ENCODE peak calls at places on chromosomes 11 and 22, in nine cellular contexts. C is WTC11, M is right lobe of liver, H is GM12865, W is right atrium auricular region, L is A549, Z is pancreas, R is neural crest cell, V is stomach. F is an unnamed sample.

GRCh38 chr22:41447435-41448188 is 1.0 kb upstream of the TOB2 start:
- DNase-seq in L (peak; percentile 60), W (peak; percentile 67), Z (peak; percentile 75), M (peak; percentile 81), R (peak; percentile 66), V (peak; percentile 74), H (peak; percentile 73), C (peak; percentile 72), F (peak; percentile 65)

GRCh38 chr11:43681543-43681942 is 1.0 kb downstream of the HSD17B12 start:
- DNase-seq in M (no peak), Z (no peak), L (peak; percentile 40), V (no peak), C (no peak), R (no peak), H (no peak), W (no peak), F (no peak)

GRCh38 chr11:129317564-129317963 is 58.1 kb upstream of the BARX2 start:
- DNase-seq in M (no peak), R (no peak), V (no peak), L (no peak), W (no peak), C (no peak), H (no peak), Z (no peak), F (no peak)

GRCh38 chr22:23305321-23305910 is 125.1 kb downstream of the BCR start:
- DNase-seq in M (peak; percentile 44), V (no peak), L (no peak), Z (no peak), R (no peak), C (no peak), W (no peak), H (no peak), F (no peak)

GRCh38 chr11:111561801-111562325 is 21.3 kb downstream of the LAYN start:
- DNase-seq in H (no peak), R (no peak), Z (no peak), M (no peak), L (peak; percentile 45), C (no peak), W (no peak), V (no peak), F (no peak)

GRCh38 chr22:49951986-49952896 is 8.3 kb upstream of the PIM3 start:
- DNase-seq in R (no peak), M (no peak), C (no peak), H (no peak), V (no peak), W (no peak), L (peak; percentile 58), Z (peak; percentile 67), F (peak; percentile 73)

GRCh38 chr11:32006799-32007388 is 84.0 kb upstream of the RCN1 start:
- DNase-seq in M (no peak), L (peak; percentile 46), W (no peak), R (peak; percentile 16), C (peak; percentile 18), V (no peak), H (peak; percentile 62), Z (no peak), F (no peak)

GRCh38 chr11:2825261-2825885 is 60.2 kb downstream of the CDKN1C start:
- DNase-seq in L (no peak), V (peak; percentile 56), Z (peak; percentile 72), H (no peak), W (peak; percentile 91), C (no peak), M (no peak), R (no peak), F (no peak)

GRCh38 chr22:21989049-21989448 is 6.5 kb upstream of the TOP3B start:
- DNase-seq in V (no peak), M (no peak), H (no peak), C (no peak), W (no peak), L (no peak), R (no peak), Z (no peak), F (no peak)

GRCh38 chr22:44628856-44629255 is 73.1 kb upstream of the PRR5 start:
- DNase-seq in W (no peak), H (no peak), R (no peak), Z (no peak), C (no peak), L (no peak), V (no peak), M (no peak), F (no peak)

GRCh38 chr11:10568486-10568941 is at the start of gene LYVE1:
- DNase-seq in W (peak; percentile 66), C (no peak), R (no peak), M (no peak), L (no peak), H (no peak), V (no peak), Z (no peak), F (no peak)

GRCh38 chr11:37449146-37449545 is 851.1 kb upstream of the RAG2 start:
- DNase-seq in Z (no peak), V (no peak), W (no peak), L (peak; percentile 6), M (peak; percentile 62), R (no peak), C (no peak), H (peak; percentile 28), F (no peak)

GRCh38 chr11:92811341-92811740 is 158.1 kb upstream of the MTNR1B start:
- DNase-seq in R (no peak), W (no peak), M (no peak), L (no peak), H (no peak), C (no peak), V (no peak), Z (no peak), F (no peak)

GRCh38 chr11:9001736-9002135 is 2.1 kb downstream of the NRIP3 start:
- DNase-seq in V (no peak), H (no peak), W (no peak), L (no peak), M (no peak), C (no peak), R (no peak), Z (no peak), F (no peak)

GRCh38 chr11:61026121-61027031 is 54.9 kb downstream of the CD6 start:
- DNase-seq in M (no peak), H (no peak), R (no peak), C (no peak), V (no peak), L (no peak), Z (no peak), W (no peak), F (no peak)

GRCh38 chr22:44963055-44963454 is 46.8 kb downstream of the PHF21B start:
- DNase-seq in H (no peak), V (no peak), W (no peak), M (no peak), L (no peak), R (no peak), Z (no peak), C (no peak), F (no peak)

GRCh38 chr11:11876458-11876857 is 34.7 kb downstream of the USP47 start:
- DNase-seq in L (peak; percentile 40), V (no peak), M (no peak), W (no peak), R (no peak), H (no peak), C (no peak), Z (no peak), F (no peak)
- TF ChIP-seq CTCF in L (peak; percentile 25), V (no peak), M (no peak), W (no peak), R (peak; percentile 39), H (no peak), C (no peak), Z (no peak), F (no peak)

DNA sequence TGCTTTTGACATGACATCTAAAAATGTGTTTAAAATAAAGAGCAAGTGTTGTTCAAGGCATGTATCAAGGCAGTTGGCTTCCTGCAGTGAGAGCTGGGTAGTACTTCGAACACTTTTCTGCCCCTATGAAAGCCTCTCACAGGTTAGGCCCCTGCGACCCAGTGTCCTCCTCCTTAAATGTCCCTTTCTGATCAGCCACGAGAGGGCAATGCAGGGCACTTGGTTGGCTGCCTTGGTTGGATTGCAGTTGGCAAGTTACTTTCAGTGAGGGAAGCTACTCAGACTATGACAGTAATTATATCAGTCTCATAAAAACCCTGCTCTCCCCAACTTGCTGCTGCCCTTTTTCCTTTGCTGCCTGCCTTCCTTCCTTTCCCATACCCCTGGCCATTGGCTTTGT is 743.8 kb downstream of the NTM start:
- DNase-seq in M (peak; percentile 46), V (peak; percentile 46), Z (no peak), C (peak; percentile 72), L (peak; percentile 6), H (peak; percentile 48), W (no peak), R (peak; percentile 26), F (no peak)
- TF ChIP-seq CTCF in M (peak; percentile 70), V (no peak), Z (peak; percentile 32), C (no peak), L (no peak), H (peak; percentile 42), W (peak; percentile 66), R (peak; percentile 59), F (no peak)

GRCh38 chr11:121132211-121132976 is 31.4 kb downstream of the TECTA start:
- DNase-seq in R (no peak), M (no peak), V (no peak), L (peak; percentile 18), H (no peak), Z (no peak), C (no peak), W (no peak), F (no peak)
- TF ChIP-seq CTCF in R (peak; percentile 26), M (no peak), V (no peak), L (no peak), H (no peak), Z (no peak), C (no peak), W (no peak), F (no peak)

GRCh38 chr11:119322921-119323531 is 6.1 kb upstream of the MCAM start:
- DNase-seq in R (no peak), L (no peak), Z (no peak), W (no peak), V (no peak), M (no peak), H (no peak), C (no peak), F (no peak)

GRCh38 chr11:119324124-119324665 is 7.3 kb upstream of the MCAM start:
- DNase-seq in R (no peak), W (no peak), V (no peak), C (peak; percentile 1), M (no peak), Z (no peak), H (no peak), L (no peak), F (no peak)

GRCh38 chr11:119323532-119324033 is 6.7 kb upstream of the MCAM start:
- DNase-seq in C (peak; percentile 90), M (no peak), V (peak; percentile 82), R (peak; percentile 90), L (peak; percentile 63), W (peak; percentile 82), Z (peak; percentile 68), H (peak; percentile 79), F (peak; percentile 85)

GRCh38 chr11:119320593-119321524 is 3.9 kb upstream of the MCAM start:
- DNase-seq in Z (peak; percentile 48), R (peak; percentile 59), L (peak; percentile 22), M (peak; percentile 54), C (peak; percentile 71), W (no peak), H (peak; percentile 92), V (peak; percentile 64), F (no peak)

GRCh38 chr11:119322360-119322739 is 5.4 kb upstream of the MCAM start:
- DNase-seq in M (no peak), V (no peak), R (no peak), Z (no peak), H (no peak), C (no peak), W (no peak), L (no peak), F (no peak)
- TF ChIP-seq CTCF in M (no peak), V (no peak), R (no peak), Z (no peak), H (no peak), C (no peak), W (no peak), L (no peak), F (no peak)